ENCODE peak calls at places on chromosome 18, in five cellular contexts. K is C1 segment of cervical spinal cord; B is NCI-H1092; Q is fibroblast of villous mesenchyme; G is CD8-positive, alpha-beta memory T cell. P is an unnamed sample.

GRCh38 chr18:62925031-62925688 is 209.8 kb downstream of the PHLPP1 start:
- DNase-seq in K (no peak), B (no peak), Q (no peak), G (no peak), P (no peak)

GRCh38 chr18:21703241-21703820 is 1.2 kb downstream of the ABHD3 start:
- DNase-seq in K (no peak), B (no peak), Q (no peak), G (peak), P (no peak)

GRCh38 chr18:56083889-56084288 is 495.9 kb upstream of the TCF4 start:
- DNase-seq in K (no peak), B (no peak), Q (no peak), G (no peak), P (no peak)

GRCh38 chr18:74251297-74252031 is 40.3 kb downstream of the CYB5A start:
- DNase-seq in K (no peak), B (no peak), Q (peak), G (no peak), P (no peak)

GRCh38 chr18:44899832-44900231 is 219.1 kb downstream of the SETBP1 start:
- DNase-seq in K (no peak), B (no peak), Q (no peak), G (no peak), P (no peak)

GRCh38 chr18:45745817-45746461 is 22.0 kb downstream of the SLC14A1 start:
- DNase-seq in K (no peak), B (no peak), Q (no peak), G (no peak), P (no peak)

GRCh38 chr18:76491436-76491800 is 3.6 kb downstream of the ZNF516 start:
- DNase-seq in K (no peak), B (peak), Q (peak), G (peak), P (no peak)

GRCh38 chr18:64668563-64668962 is 519.7 kb upstream of the LINC00305 start:
- DNase-seq in K (no peak), B (no peak), Q (no peak), G (no peak), P (no peak)

GRCh38 chr18:24112874-24113615 is 25.8 kb upstream of the CABYR start:
- DNase-seq in K (no peak), B (no peak), Q (no peak), G (no peak), P (no peak)

GRCh38 chr18:34562252-34562870 is 147.7 kb upstream of the DTNA start:
- DNase-seq in K (no peak), B (no peak), Q (no peak), G (no peak), P (no peak)

P was measured in globus pallidus.